ENCODE peak calls at places on chromosome 2, in five cellular contexts. E is left ventricle myocardium inferior, I is K562, D is GM23338, Q is A549. W is an unnamed sample.
A peak's percentile ranks its signal among the peaks of the same experiment; 100 is the strongest.

GRCh38 chr2:100813527-100813926 is 6.4 kb upstream of the NPAS2 start:
- DNase-seq in E (no peak), Q (no peak), D (no peak), I (no peak), W (no peak)

GRCh38 chr2:62396880-62397279 is 109.1 kb downstream of the TMEM17 start:
- DNase-seq in D (no peak), E (no peak), Q (no peak), I (no peak), W (no peak)

GRCh38 chr2:67451086-67451832 is 54.1 kb downstream of the ETAA1 start:
- DNase-seq in D (no peak), I (no peak), E (no peak), Q (peak; percentile 8), W (no peak)

GRCh38 chr2:78676921-78677696 is 348.4 kb upstream of the REG3G start:
- DNase-seq in I (no peak), D (peak; percentile 40), E (no peak), Q (no peak), W (no peak)

GRCh38 chr2:26675651-26676255 is 16.8 kb upstream of the KCNK3 start:
- DNase-seq in E (no peak), I (no peak), D (no peak), Q (no peak), W (no peak)

GRCh38 chr2:234765315-234765714 is 186.5 kb upstream of the SH3BP4 start:
- DNase-seq in D (no peak), Q (no peak), E (no peak), I (no peak), W (no peak)

GRCh38 chr2:219207254-219207883 is 787 bp downstream of the ZFAND2B start:
- DNase-seq in I (no peak), Q (no peak), D (no peak), E (no peak), W (no peak)

GRCh38 chr2:75403991-75404428 is 156.7 kb downstream of the EVA1A start:
- DNase-seq in E (no peak), I (peak; percentile 27), D (peak; percentile 82), Q (peak; percentile 17), W (peak; percentile 76)

GRCh38 chr2:134279417-134279816 is 25.5 kb downstream of the MGAT5 start:
- DNase-seq in I (no peak), E (no peak), D (no peak), Q (no peak), W (no peak)

GRCh38 chr2:95267458-95268207 is 6.6 kb upstream of the PROM2 start:
- DNase-seq in E (no peak), D (no peak), I (no peak), Q (no peak), W (no peak)

GRCh38 chr2:126244937-126245336 is 411.0 kb upstream of the GYPC start:
- DNase-seq in I (peak; percentile 39), D (peak; percentile 83), Q (no peak), E (no peak), W (peak; percentile 53)

GRCh38 chr2:157439792-157440186 is 4.1 kb downstream of the CYTIP start:
- DNase-seq in E (no peak), Q (no peak), I (no peak), D (no peak), W (no peak)
- H3K4me1 ChIP-seq in E (peaks cover 29% of the 10 kb centered on the region), Q (no peaks in the 10 kb centered on the region), I (no peaks in the 10 kb centered on the region), D (no peaks in the 10 kb centered on the region), W (no peaks in the 10 kb centered on the region)

GRCh38 chr2:105856576-105856975 is 111.9 kb downstream of the NCK2 start:
- DNase-seq in Q (no peak), D (no peak), E (no peak), I (no peak), W (no peak)
- H3K4me1 ChIP-seq in Q (no peaks in the 10 kb centered on the region), D (peaks cover 23% of the 10 kb centered on the region), E (no peaks in the 10 kb centered on the region), I (no peaks in the 10 kb centered on the region), W (no peaks in the 10 kb centered on the region)

GRCh38 chr2:220946552-220946951 is 625.6 kb downstream of the EPHA4 start:
- DNase-seq in E (no peak), Q (no peak), I (no peak), D (no peak), W (no peak)
- H3K4me1 ChIP-seq in E (peaks cover 7% of the 10 kb centered on the region), Q (no peaks in the 10 kb centered on the region), I (no peaks in the 10 kb centered on the region), D (peaks cover 23% of the 10 kb centered on the region), W (no peaks in the 10 kb centered on the region)

DNA sequence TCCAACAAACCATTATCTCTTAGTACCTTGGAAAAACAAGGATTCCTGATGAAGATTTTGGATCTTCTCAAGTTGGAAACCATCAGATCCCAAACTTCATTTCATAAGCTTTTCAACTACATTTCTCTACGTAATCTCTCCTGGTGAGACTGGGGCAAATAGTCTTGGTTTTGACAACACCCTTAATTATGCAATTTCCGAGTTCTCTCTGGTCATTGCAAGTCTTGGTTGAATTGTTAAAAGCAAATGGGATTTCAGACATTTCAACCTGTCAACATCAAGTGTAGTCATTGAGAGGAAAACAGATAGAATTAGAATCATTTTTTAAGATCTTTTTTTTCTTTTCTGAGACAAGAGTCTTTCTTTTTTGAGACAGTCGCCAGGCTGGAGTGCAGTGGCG is 26.2 kb downstream of the KLF7 start:
- DNase-seq in I (no peak), D (no peak), Q (no peak), E (no peak), W (no peak)
- H3K4me1 ChIP-seq in I (no peaks in the 10 kb centered on the region), D (peaks cover 69% of the 10 kb centered on the region), Q (peaks cover 69% of the 10 kb centered on the region), E (peaks cover 100% of the 10 kb centered on the region), W (peaks cover 38% of the 10 kb centered on the region)

DNA sequence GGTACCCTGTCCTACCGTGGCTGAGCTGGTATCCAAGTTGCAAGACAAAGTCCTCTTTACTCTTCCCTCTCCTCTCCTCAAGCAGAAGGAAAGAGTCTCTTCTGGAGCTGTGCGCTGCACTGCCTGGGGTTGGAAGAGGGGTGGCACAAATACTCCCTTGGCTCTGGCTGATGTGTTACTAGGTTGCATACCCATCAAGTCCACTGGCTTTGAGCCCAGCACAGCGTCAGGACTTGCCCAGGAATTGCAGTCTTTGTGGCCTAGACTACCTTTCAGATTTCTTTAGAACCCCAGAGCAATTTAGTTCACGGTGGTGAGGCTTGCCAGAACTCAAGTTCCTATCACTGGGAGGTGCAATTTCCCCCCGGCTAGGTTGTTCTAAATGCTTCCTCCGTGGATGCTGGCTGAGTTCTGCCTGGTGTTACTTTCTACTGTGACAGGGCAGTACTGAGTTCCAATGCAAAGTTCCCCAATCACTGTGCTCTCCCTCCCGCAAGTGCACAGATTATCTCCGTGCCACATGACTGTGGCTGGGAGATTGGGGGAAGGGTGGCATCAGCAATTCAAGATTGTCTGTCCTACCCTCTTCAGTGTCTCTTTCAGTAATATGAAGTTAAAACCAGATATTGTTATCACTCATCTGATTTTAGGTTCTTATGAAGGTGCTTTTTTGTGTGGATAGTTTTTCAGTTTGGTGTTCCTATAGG is 13.4 kb downstream of the MYO3B start:
- DNase-seq in Q (no peak), D (no peak), E (no peak), I (no peak), W (no peak)
- H3K4me1 ChIP-seq in Q (no peaks in the 10 kb centered on the region), D (peaks cover 3% of the 10 kb centered on the region), E (no peaks in the 10 kb centered on the region), I (no peaks in the 10 kb centered on the region), W (no peaks in the 10 kb centered on the region)

DNA sequence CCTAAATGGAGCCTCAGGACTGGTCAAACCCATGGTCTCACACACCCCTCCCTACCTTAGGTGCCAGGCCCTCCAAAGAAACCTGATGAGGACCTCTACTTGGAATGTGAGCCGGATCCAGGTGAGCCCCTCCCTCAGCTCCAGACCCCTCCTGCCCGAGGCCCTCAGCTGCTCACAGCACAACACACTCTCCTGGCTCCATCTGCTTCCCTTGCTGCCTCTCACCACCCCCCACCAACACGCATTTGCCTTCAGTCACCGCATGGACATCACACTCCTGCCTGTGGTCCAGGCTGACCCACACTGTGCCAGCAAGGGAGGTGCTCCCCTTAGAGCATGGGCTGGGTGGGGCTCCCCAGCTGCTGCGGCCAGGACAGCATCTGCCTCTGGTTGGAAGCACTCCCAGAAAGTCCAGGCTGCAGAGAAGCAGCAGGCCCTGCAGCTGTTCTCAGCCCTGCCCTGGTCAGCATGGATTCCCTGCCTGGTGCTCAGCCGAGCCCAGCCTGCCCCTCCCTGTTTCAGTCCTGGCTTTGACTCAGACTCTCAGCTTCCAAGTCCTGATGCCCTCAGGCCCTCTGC is 15.1 kb downstream of the SH2D6 start:
- DNase-seq in Q (no peak), E (peak; percentile 89), I (no peak), D (peak; percentile 48), W (no peak)
- H3K4me1 ChIP-seq in Q (peaks cover 80% of the 10 kb centered on the region), E (peaks cover 56% of the 10 kb centered on the region), I (peaks cover 39% of the 10 kb centered on the region), D (peaks cover 65% of the 10 kb centered on the region), W (peaks cover 18% of the 10 kb centered on the region)

DNA sequence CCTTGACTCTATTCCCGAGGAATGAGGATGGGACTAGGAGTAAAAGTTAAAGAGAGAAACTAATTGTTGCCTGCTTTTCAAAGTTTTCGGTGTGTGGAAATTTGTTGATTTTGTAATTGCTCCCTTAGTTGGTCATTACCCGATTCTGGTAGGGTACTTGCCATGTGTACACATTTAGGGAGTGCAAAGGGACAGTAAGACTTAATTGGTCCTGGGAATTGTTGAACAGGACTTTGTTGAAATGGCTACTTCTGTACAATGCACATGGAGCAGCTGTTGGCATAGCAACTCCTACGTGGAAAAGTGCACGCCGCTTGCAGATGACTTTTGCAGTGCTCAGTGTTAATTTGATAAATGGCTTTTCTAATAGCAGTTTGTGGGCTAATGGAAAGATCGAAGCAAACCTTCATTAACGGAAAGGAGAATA is 22.9 kb downstream of the EPAS1 start:
- DNase-seq in E (no peak), I (no peak), Q (no peak), D (no peak), W (no peak)
- H3K4me1 ChIP-seq in E (peaks cover 100% of the 10 kb centered on the region), I (peaks cover 61% of the 10 kb centered on the region), Q (peaks cover 96% of the 10 kb centered on the region), D (peaks cover 19% of the 10 kb centered on the region), W (peaks cover 4% of the 10 kb centered on the region)

GRCh38 chr2:128316777-128317185 is 1.9 kb downstream of the HS6ST1 start:
- DNase-seq in Q (no peak), E (no peak), I (no peak), D (no peak), W (no peak)

GRCh38 chr2:128315122-128315828 is 3.4 kb downstream of the HS6ST1 start:
- DNase-seq in D (no peak), I (no peak), E (peak; percentile 7), Q (no peak), W (no peak)

GRCh38 chr2:128314348-128315121 is 4.1 kb downstream of the HS6ST1 start:
- DNase-seq in E (no peak), Q (no peak), D (no peak), I (no peak), W (no peak)

GRCh38 chr2:128317186-128317897 is 1.3 kb downstream of the HS6ST1 start:
- DNase-seq in D (peak; percentile 64), I (peak; percentile 33), E (no peak), Q (no peak), W (no peak)

GRCh38 chr2:128315829-128316776 is 2.6 kb downstream of the HS6ST1 start:
- DNase-seq in I (no peak), Q (no peak), D (no peak), E (peak; percentile 11), W (no peak)
- H3K4me1 ChIP-seq in I (peaks cover 2% of the 10 kb centered on the region), Q (peaks cover 13% of the 10 kb centered on the region), D (peaks cover 29% of the 10 kb centered on the region), E (peaks cover 68% of the 10 kb centered on the region), W (peaks cover 4% of the 10 kb centered on the region)

GRCh38 chr2:205073433-205074020 is 528.3 kb downstream of the PARD3B start:
- DNase-seq in I (no peak), E (no peak), Q (no peak), D (no peak), W (no peak)

GRCh38 chr2:205079173-205079572 is 533.9 kb downstream of the PARD3B start:
- DNase-seq in I (no peak), E (no peak), Q (no peak), D (peak; percentile 11), W (no peak)

GRCh38 chr2:205076405-205076804 is 531.1 kb downstream of the PARD3B start:
- DNase-seq in I (no peak), D (peak; percentile 15), Q (no peak), E (no peak), W (no peak)

GRCh38 chr2:205077159-205077558 is 531.9 kb downstream of the PARD3B start:
- DNase-seq in I (no peak), D (no peak), E (no peak), Q (no peak), W (no peak)

GRCh38 chr2:205078762-205079161 is 533.5 kb downstream of the PARD3B start:
- DNase-seq in Q (no peak), E (no peak), D (no peak), I (no peak), W (no peak)
- H3K4me1 ChIP-seq in Q (no peaks in the 10 kb centered on the region), E (no peaks in the 10 kb centered on the region), D (peaks cover 8% of the 10 kb centered on the region), I (no peaks in the 10 kb centered on the region), W (peaks cover 20% of the 10 kb centered on the region)